ENCODE peak calls at places on chromosomes 11 and 22, in four cellular contexts. W, I, Z and G are unnamed samples.
A peak's percentile ranks its signal among the peaks of the same experiment; 100 is the strongest.

GRCh38 chr11:65107078-65107477 is 4.6 kb upstream of the TM7SF2 start:
- DNase-seq in W (no peak), I (no peak), Z (no peak), G (no peak)

GRCh38 chr22:48436201-48436931 is 1391.3 kb downstream of the BRD1 start:
- DNase-seq in W (no peak), I (no peak), Z (no peak), G (no peak)

GRCh38 chr11:45060707-45061106 is 85.7 kb upstream of the PRDM11 start:
- DNase-seq in W (no peak), I (no peak), Z (no peak), G (no peak)

GRCh38 chr11:126431401-126432064 is 76.0 kb downstream of the ST3GAL4 start:
- DNase-seq in W (peak; percentile 76), I (peak; percentile 71), Z (peak; percentile 61), G (peak; percentile 48)

GRCh38 chr11:76107946-76108345 is 98.4 kb downstream of the WNT11 start:
- DNase-seq in W (no peak), I (no peak), Z (peak; percentile 60), G (peak; percentile 8)

GRCh38 chr11:118497831-118498230 is 29.4 kb upstream of the TTC36 start:
- DNase-seq in W (peak; percentile 39), I (peak; percentile 63), Z (peak; percentile 76), G (peak; percentile 45)

GRCh38 chr22:30005213-30005857 is 74.9 kb upstream of the HORMAD2 start:
- DNase-seq in W (peak; percentile 78), I (peak; percentile 72), Z (peak; percentile 50), G (no peak)

GRCh38 chr11:36409152-36409713 is 100.8 kb downstream of the TRAF6 start:
- DNase-seq in W (no peak), I (peak; percentile 45), Z (no peak), G (no peak)

GRCh38 chr11:118017631-118018315 is 31.6 kb downstream of the IL10RA start:
- DNase-seq in W (no peak), I (no peak), Z (no peak), G (no peak)

GRCh38 chr11:34226210-34226609 is 120.8 kb downstream of the NAT10 start:
- DNase-seq in W (no peak), I (no peak), Z (no peak), G (no peak)

GRCh38 chr11:57269580-57270021 is 32.6 kb upstream of the APLNR start:
- DNase-seq in W (no peak), I (no peak), Z (no peak), G (no peak)

GRCh38 chr11:59097113-59097708 is 9.8 kb upstream of the FAM111B start:
- DNase-seq in W (peak; percentile 66), I (peak; percentile 69), Z (peak; percentile 40), G (peak; percentile 27)

GRCh38 chr11:24513837-24514594 is 17.2 kb downstream of the LUZP2 start:
- DNase-seq in W (no peak), I (no peak), Z (no peak), G (no peak)

GRCh38 chr11:1129666-1130160 is 28.0 kb upstream of the MUC5AC start:
- DNase-seq in W (no peak), I (no peak), Z (no peak), G (no peak)

GRCh38 chr11:3156282-3156660 is 8.8 kb downstream of the OSBPL5 start:
- DNase-seq in W (peak; percentile 54), I (peak; percentile 45), Z (peak; percentile 31), G (no peak)

GRCh38 chr11:32109138-32109537 is 18.3 kb downstream of the RCN1 start:
- DNase-seq in W (peak; percentile 85), I (peak; percentile 61), Z (no peak), G (no peak)

GRCh38 chr11:110128161-110128560 is 35.0 kb downstream of the ZC3H12C start:
- DNase-seq in W (peak; percentile 50), I (peak; percentile 34), Z (peak; percentile 69), G (peak; percentile 32)

GRCh38 chr11:35165416-35166368 is 26.7 kb downstream of the CD44 start:
- DNase-seq in W (peak; percentile 85), I (peak; percentile 77), Z (peak; percentile 78), G (peak; percentile 71)

GRCh38 chr22:48153726-48154125 is 1391.3 kb downstream of the TBC1D22A start:
- DNase-seq in W (no peak), I (no peak), Z (no peak), G (no peak)

GRCh38 chr22:37932821-37933578 is 20.4 kb downstream of the C22orf23 start:
- DNase-seq in W (no peak), I (no peak), Z (no peak), G (no peak)
- H3K4me3 ChIP-seq in W (no peak overlapping the region), I (no peak overlapping the region), Z (no peak overlapping the region), G (no peak overlapping the region)

GRCh38 chr22:40567106-40567505 is 69.4 kb downstream of the MRTFA start:
- DNase-seq in W (no peak), I (no peak), Z (no peak), G (no peak)
- H3K4me3 ChIP-seq in W (no peak overlapping the region), I (no peak overlapping the region), Z (no peak overlapping the region), G (no peak overlapping the region)

DNA sequence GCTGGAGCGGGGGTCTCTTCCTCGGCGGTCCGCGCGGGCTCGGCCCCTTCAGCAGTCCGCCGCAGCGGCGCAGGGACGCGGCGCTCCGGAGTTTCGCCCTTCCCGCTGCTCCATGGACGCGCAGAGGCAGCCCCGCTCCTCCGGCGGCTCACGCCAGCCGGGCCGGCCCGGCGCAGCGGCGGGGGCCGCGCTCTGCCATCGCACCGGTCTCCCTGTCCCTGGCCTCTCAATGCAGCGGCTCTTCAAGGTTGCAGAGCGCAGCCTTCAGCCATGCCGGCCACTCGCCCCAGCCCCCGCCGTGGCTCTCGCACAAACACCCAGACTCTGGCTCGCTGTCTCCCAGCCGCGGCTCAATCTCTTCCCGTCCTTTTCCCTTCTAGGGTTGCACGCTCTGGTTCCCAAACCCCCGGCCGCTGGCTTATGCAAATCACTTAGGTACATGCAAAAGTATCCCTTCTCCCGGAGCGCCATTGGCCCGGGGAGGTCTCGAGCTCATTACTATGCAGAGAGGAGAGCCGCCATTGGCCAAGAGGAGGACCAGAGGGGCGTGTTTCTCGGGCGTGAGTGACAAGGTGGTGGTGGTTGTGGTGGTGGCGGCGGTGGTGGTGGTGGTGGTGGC is at the start of gene LGR4:
- DNase-seq in W (peak; percentile 90), I (peak; percentile 97), Z (peak; percentile 90), G (peak; percentile 72)
- H3K4me3 ChIP-seq in W (peak within 1 kb of the TSS; percentile 72), I (peak within 1 kb of the TSS; percentile 81), Z (peak within 1 kb of the TSS; percentile 85), G (peak within 1 kb of the TSS; percentile 90)

DNA sequence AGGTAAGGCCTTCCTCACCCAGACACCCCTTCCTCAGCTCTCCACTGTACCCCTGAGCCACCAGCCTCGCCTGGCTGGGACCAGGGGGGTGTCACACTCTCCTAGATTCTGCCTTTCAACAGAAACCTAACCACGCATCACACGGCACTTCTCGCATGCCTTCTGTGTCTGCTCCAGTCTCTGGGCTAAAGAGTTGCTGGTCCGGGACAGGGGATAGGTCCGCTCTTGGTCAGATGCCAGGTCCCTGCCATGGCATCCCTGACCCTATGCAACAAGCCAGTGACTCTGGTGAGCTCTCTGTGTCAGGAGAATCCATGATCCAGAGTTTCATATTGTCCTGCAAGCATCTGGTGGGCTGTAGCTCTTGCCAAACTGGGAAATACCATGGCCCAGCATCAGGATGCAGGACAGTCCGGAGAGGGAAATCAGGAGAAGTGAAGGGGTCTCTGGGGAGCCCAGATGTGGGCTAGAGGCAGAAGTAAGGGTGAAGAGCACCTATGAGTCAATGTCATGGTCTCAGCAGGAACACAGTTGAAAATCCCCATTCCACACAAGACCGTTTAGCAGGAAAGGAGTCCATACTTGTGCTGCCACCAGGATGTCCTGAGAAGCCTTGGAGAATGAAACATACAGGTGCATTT is 14.1 kb downstream of the IGLL5 start:
- DNase-seq in W (no peak), I (no peak), Z (no peak), G (no peak)
- H3K4me3 ChIP-seq in W (no peak overlapping the region), I (no peak overlapping the region), Z (no peak overlapping the region), G (no peak overlapping the region)

GRCh38 chr22:39301926-39302325 is 17.5 kb downstream of the RPL3 start:
- DNase-seq in W (no peak), I (no peak), Z (no peak), G (no peak)

GRCh38 chr22:39298194-39298987 is 21.0 kb downstream of the RPL3 start:
- DNase-seq in W (no peak), I (no peak), Z (no peak), G (no peak)

GRCh38 chr22:39301108-39301507 is 18.3 kb downstream of the RPL3 start:
- DNase-seq in W (no peak), I (no peak), Z (no peak), G (no peak)

GRCh38 chr22:39299829-39300178 is 19.6 kb downstream of the RPL3 start:
- DNase-seq in W (peak; percentile 47), I (no peak), Z (no peak), G (no peak)

DNA sequence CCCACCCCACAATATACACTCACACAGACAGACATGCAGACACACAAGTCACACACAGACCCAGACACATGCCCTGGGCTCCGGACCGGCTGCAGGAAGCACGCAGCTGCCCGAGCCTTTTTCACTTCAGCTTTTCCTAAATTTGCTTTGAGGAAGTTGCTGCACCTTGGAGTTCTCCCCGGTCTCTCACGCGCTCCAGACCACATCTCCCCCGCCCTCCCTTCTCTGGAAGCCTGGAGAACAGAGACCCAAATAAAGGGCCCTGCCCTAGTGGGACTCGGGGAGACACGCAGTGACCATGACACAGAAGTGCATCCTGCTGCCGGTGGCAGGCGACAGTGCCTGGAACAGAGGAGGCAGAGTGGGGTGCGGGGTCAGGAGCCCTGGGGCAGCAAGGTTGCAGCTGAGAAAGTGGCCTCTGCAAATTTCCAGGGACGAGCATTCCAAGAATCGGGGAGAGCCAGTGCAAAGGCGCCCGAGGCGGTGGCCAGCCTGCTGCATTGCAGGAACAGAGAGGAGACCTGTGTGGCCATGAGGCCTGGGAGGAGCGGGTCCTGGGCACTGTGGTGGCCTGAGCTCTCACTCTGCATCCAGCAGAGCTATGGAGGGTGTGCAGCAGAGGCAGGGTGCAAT is 19.1 kb downstream of the RPL3 start:
- DNase-seq in W (peak; percentile 20), I (no peak), Z (no peak), G (no peak)
- H3K4me3 ChIP-seq in W (no peak overlapping the region), I (no peak overlapping the region), Z (no peak overlapping the region), G (no peak overlapping the region)

GRCh38 chr11:96309643-96310017 is 33.4 kb downstream of the MAML2 start:
- DNase-seq in W (no peak), I (no peak), Z (no peak), G (no peak)
- H3K4me3 ChIP-seq in W (no peak overlapping the region), I (no peak overlapping the region), Z (no peak overlapping the region), G (no peak overlapping the region)

GRCh38 chr11:67349927-67350465 is 3.4 kb downstream of the POLD4 start:
- DNase-seq in W (no peak), I (no peak), Z (no peak), G (no peak)

GRCh38 chr11:67349457-67349856 is 3.9 kb downstream of the POLD4 start:
- DNase-seq in W (no peak), I (no peak), Z (no peak), G (no peak)

GRCh38 chr11:67353317-67354313 is at the start of gene POLD4:
- DNase-seq in W (peak; percentile 93), I (peak; percentile 97), Z (peak; percentile 96), G (peak; percentile 82)

GRCh38 chr11:67352546-67353316 is 615 bp downstream of the POLD4 start:
- DNase-seq in W (no peak), I (no peak), Z (no peak), G (no peak)

GRCh38 chr11:67351275-67352005 is 1.9 kb downstream of the POLD4 start:
- DNase-seq in W (peak; percentile 81), I (no peak), Z (peak; percentile 63), G (no peak)
- H3K4me3 ChIP-seq in W (no peak overlapping the region), I (no peak overlapping the region), Z (no peak overlapping the region), G (no peak overlapping the region)

DNA sequence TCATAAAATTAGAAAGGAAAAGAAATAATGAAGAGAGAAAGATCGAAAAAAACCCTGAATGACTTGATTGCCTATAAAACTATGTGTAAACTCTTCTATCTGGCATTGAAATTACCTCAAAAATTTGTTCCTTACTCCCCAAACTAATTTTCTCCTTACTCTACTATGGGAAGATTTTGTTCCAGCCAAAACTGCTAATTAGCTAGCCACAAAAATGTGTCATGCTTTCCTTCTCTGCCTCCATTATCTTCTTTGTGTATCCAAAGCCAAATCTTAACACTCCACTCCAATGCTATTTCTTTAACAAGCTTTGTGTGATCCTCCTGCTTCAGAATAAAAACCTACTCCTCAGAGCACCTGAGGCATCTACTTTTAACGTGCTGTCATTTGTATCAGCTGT is 831.2 kb downstream of the METTL15 start:
- DNase-seq in W (no peak), I (no peak), Z (no peak), G (no peak)
- H3K4me3 ChIP-seq in W (no peak overlapping the region), I (no peak overlapping the region), Z (no peak overlapping the region), G (no peak overlapping the region)